ENCODE peak calls at places on chromosomes 3 and 15, in seven cellular contexts. One of them, this sample, is unnamed.

GRCh38 chr3:58624550-58624949 is 42.0 kb downstream of the FAM3D start:
- DNase-seq in mucosa of descending colon: no peak
- DNase-seq in kidney: no peak
- DNase-seq in fibroblast of lung: no peak
- DNase-seq in AG10803: no peak
- DNase-seq in ovary: no peak
- DNase-seq in Caco-2: no peak
- DNase-seq in this sample: no peak

GRCh38 chr3:132723024-132723462 is 834 bp upstream of the NPHP3 start:
- DNase-seq in mucosa of descending colon: no peak
- DNase-seq in AG10803: no peak
- DNase-seq in fibroblast of lung: no peak
- DNase-seq in ovary: no peak
- DNase-seq in kidney: no peak
- DNase-seq in Caco-2: no peak
- DNase-seq in this sample: no peak

GRCh38 chr15:58433597-58434333 is 2.0 kb downstream of the LIPC start:
- DNase-seq in Caco-2: no peak
- DNase-seq in ovary: no peak
- DNase-seq in AG10803: peak
- DNase-seq in mucosa of descending colon: no peak
- DNase-seq in fibroblast of lung: no peak
- DNase-seq in kidney: no peak
- DNase-seq in this sample: no peak

GRCh38 chr3:8575364-8576104 is 69.1 kb downstream of the SSUH2 start:
- DNase-seq in fibroblast of lung: peak
- DNase-seq in AG10803: no peak
- DNase-seq in kidney: no peak
- DNase-seq in mucosa of descending colon: no peak
- DNase-seq in Caco-2: no peak
- DNase-seq in ovary: no peak
- DNase-seq in this sample: no peak

GRCh38 chr3:40801276-40801675 is 276.5 kb downstream of the ZNF621 start:
- DNase-seq in AG10803: peak
- DNase-seq in fibroblast of lung: peak
- DNase-seq in mucosa of descending colon: no peak
- DNase-seq in Caco-2: no peak
- DNase-seq in kidney: no peak
- DNase-seq in ovary: no peak
- DNase-seq in this sample: no peak

GRCh38 chr3:107263269-107264021 is 113.8 kb upstream of the CCDC54 start:
- DNase-seq in AG10803: peak
- DNase-seq in ovary: peak
- DNase-seq in kidney: no peak
- DNase-seq in mucosa of descending colon: no peak
- DNase-seq in Caco-2: no peak
- DNase-seq in fibroblast of lung: peak
- DNase-seq in this sample: peak

GRCh38 chr15:99962006-99962561 is 228.8 kb upstream of the LYSMD4 start:
- DNase-seq in mucosa of descending colon: no peak
- DNase-seq in fibroblast of lung: no peak
- DNase-seq in AG10803: no peak
- DNase-seq in Caco-2: no peak
- DNase-seq in kidney: no peak
- DNase-seq in ovary: no peak
- DNase-seq in this sample: no peak

GRCh38 chr3:33115024-33115768 is 1.4 kb downstream of the CRTAP start:
- DNase-seq in ovary: peak
- DNase-seq in mucosa of descending colon: peak
- DNase-seq in Caco-2: no peak
- DNase-seq in fibroblast of lung: peak
- DNase-seq in kidney: peak
- DNase-seq in AG10803: peak
- DNase-seq in this sample: peak

GRCh38 chr3:149736180-149737100 is 15.8 kb downstream of the COMMD2 start:
- DNase-seq in AG10803: peak
- DNase-seq in mucosa of descending colon: no peak
- DNase-seq in kidney: no peak
- DNase-seq in fibroblast of lung: peak
- DNase-seq in Caco-2: no peak
- DNase-seq in ovary: no peak
- DNase-seq in this sample: peak

GRCh38 chr15:56036546-56037067 is 43.2 kb upstream of the NEDD4 start:
- DNase-seq in AG10803: no peak
- DNase-seq in ovary: no peak
- DNase-seq in fibroblast of lung: no peak
- DNase-seq in mucosa of descending colon: no peak
- DNase-seq in kidney: no peak
- DNase-seq in Caco-2: no peak
- DNase-seq in this sample: no peak

GRCh38 chr15:56032366-56032765 is 39.0 kb upstream of the NEDD4 start:
- DNase-seq in AG10803: no peak
- DNase-seq in mucosa of descending colon: no peak
- DNase-seq in ovary: no peak
- DNase-seq in Caco-2: no peak
- DNase-seq in fibroblast of lung: no peak
- DNase-seq in kidney: no peak
- DNase-seq in this sample: no peak

GRCh38 chr15:56031836-56032235 is 38.4 kb upstream of the NEDD4 start:
- DNase-seq in AG10803: no peak
- DNase-seq in ovary: no peak
- DNase-seq in Caco-2: no peak
- DNase-seq in kidney: no peak
- DNase-seq in mucosa of descending colon: no peak
- DNase-seq in fibroblast of lung: no peak
- DNase-seq in this sample: no peak

GRCh38 chr15:56035166-56035565 is 41.8 kb upstream of the NEDD4 start:
- DNase-seq in Caco-2: no peak
- DNase-seq in AG10803: no peak
- DNase-seq in fibroblast of lung: no peak
- DNase-seq in ovary: no peak
- DNase-seq in kidney: no peak
- DNase-seq in mucosa of descending colon: no peak
- DNase-seq in this sample: no peak

DNA sequence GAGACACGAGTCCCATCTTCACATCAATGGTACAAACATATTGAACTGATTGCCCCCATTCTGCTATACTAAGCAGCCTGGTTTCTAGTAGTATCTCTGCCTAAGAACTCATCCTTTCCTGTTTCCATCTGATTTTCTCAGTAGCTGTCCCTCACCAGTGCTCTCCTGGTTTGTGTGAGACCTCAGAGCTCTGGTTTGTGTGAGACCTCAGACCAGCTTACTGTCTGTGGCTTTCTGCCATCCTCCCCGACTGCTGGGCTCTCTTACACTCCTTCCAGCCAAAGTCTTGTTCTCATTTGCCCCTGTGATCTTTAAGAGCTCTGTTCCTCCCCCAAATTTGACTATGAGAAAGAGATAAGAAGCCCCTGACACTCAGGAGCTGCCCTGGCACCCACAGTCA is 41.1 kb upstream of the NEDD4 start:
- DNase-seq in AG10803: no peak
- DNase-seq in fibroblast of lung: no peak
- DNase-seq in ovary: no peak
- DNase-seq in Caco-2: no peak
- DNase-seq in kidney: no peak
- DNase-seq in mucosa of descending colon: no peak
- DNase-seq in this sample: no peak
- H3K4me3 ChIP-seq in AG10803: no peak
- H3K4me3 ChIP-seq in fibroblast of lung: no peak
- H3K4me3 ChIP-seq in ovary: no peak
- H3K4me3 ChIP-seq in Caco-2: no peak
- H3K4me3 ChIP-seq in kidney: no peak
- H3K4me3 ChIP-seq in mucosa of descending colon: no peak
- H3K4me3 ChIP-seq in this sample: no peak

GRCh38 chr3:119396870-119397269 is 66.5 kb downstream of the TMEM39A start:
- DNase-seq in AG10803: no peak
- DNase-seq in Caco-2: no peak
- DNase-seq in kidney: no peak
- DNase-seq in ovary: no peak
- DNase-seq in mucosa of descending colon: no peak
- DNase-seq in fibroblast of lung: no peak
- DNase-seq in this sample: no peak

GRCh38 chr3:119401502-119402440 is 61.6 kb downstream of the TMEM39A start:
- DNase-seq in mucosa of descending colon: no peak
- DNase-seq in Caco-2: no peak
- DNase-seq in ovary: no peak
- DNase-seq in kidney: no peak
- DNase-seq in fibroblast of lung: no peak
- DNase-seq in AG10803: no peak
- DNase-seq in this sample: no peak

GRCh38 chr3:119403201-119403600 is 60.2 kb downstream of the TMEM39A start:
- DNase-seq in mucosa of descending colon: no peak
- DNase-seq in kidney: no peak
- DNase-seq in Caco-2: no peak
- DNase-seq in ovary: no peak
- DNase-seq in fibroblast of lung: no peak
- DNase-seq in AG10803: no peak
- DNase-seq in this sample: no peak

GRCh38 chr3:119405315-119405714 is 58.1 kb downstream of the TMEM39A start:
- DNase-seq in kidney: no peak
- DNase-seq in fibroblast of lung: peak
- DNase-seq in Caco-2: no peak
- DNase-seq in mucosa of descending colon: no peak
- DNase-seq in AG10803: peak
- DNase-seq in ovary: no peak
- DNase-seq in this sample: no peak

GRCh38 chr3:119401069-119401468 is 62.3 kb downstream of the TMEM39A start:
- DNase-seq in AG10803: no peak
- DNase-seq in ovary: no peak
- DNase-seq in Caco-2: no peak
- DNase-seq in kidney: no peak
- DNase-seq in fibroblast of lung: no peak
- DNase-seq in mucosa of descending colon: no peak
- DNase-seq in this sample: no peak
- H3K4me3 ChIP-seq in AG10803: no peak
- H3K4me3 ChIP-seq in ovary: no peak
- H3K4me3 ChIP-seq in Caco-2: no peak
- H3K4me3 ChIP-seq in kidney: no peak
- H3K4me3 ChIP-seq in fibroblast of lung: no peak
- H3K4me3 ChIP-seq in mucosa of descending colon: no peak
- H3K4me3 ChIP-seq in this sample: no peak

DNA sequence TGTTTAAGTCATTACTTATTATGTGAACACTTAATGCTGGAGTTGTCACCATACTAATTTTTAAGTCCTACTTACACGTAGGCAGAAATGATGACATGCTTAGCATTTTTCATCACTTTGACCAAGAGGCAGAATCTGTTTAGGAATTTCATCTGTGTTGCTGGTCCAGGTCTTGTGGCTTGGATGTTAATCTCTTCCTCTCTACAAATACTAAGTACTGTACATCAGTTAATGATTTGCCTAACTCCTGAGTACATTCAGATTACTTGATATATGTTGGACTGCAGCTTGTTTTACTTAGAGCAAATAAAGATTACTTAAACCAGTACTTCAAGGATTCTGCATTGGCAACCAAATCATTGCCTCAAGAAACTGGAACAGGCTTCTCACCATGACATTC is 8.6 kb downstream of the SNRK start:
- DNase-seq in ovary: no peak
- DNase-seq in kidney: no peak
- DNase-seq in mucosa of descending colon: no peak
- DNase-seq in fibroblast of lung: peak
- DNase-seq in Caco-2: peak
- DNase-seq in AG10803: peak
- DNase-seq in this sample: no peak
- H3K4me3 ChIP-seq in ovary: no peak
- H3K4me3 ChIP-seq in kidney: no peak
- H3K4me3 ChIP-seq in mucosa of descending colon: no peak
- H3K4me3 ChIP-seq in fibroblast of lung: no peak
- H3K4me3 ChIP-seq in Caco-2: no peak
- H3K4me3 ChIP-seq in AG10803: no peak
- H3K4me3 ChIP-seq in this sample: no peak

DNA sequence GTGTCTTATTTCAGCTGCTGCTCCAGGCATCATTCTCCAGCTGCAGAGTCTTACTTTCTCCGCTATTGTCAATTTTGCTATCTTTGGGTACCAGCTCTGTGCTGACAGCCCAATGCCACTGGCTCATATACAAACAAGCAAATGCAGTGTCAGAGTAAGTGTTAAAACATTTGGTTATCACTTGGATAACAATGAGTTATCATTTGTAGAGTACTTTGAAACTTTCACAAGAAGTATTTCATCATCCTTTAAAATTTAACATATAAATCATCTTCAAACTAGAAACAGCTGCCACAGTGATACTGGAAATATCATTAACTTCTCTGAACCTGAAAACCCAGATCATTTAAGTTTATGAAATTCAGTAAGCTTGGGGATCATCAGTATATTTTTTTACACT is 13.8 kb downstream of the TSPAN3 start:
- DNase-seq in kidney: no peak
- DNase-seq in mucosa of descending colon: no peak
- DNase-seq in AG10803: peak
- DNase-seq in Caco-2: no peak
- DNase-seq in ovary: no peak
- DNase-seq in fibroblast of lung: no peak
- DNase-seq in this sample: no peak
- H3K4me3 ChIP-seq in kidney: no peak
- H3K4me3 ChIP-seq in mucosa of descending colon: no peak
- H3K4me3 ChIP-seq in AG10803: no peak
- H3K4me3 ChIP-seq in Caco-2: no peak
- H3K4me3 ChIP-seq in ovary: no peak
- H3K4me3 ChIP-seq in fibroblast of lung: no peak
- H3K4me3 ChIP-seq in this sample: no peak

GRCh38 chr3:4250064-4250463 is 53.1 kb upstream of the SETMAR start:
- DNase-seq in Caco-2: no peak
- DNase-seq in AG10803: no peak
- DNase-seq in fibroblast of lung: no peak
- DNase-seq in mucosa of descending colon: no peak
- DNase-seq in ovary: no peak
- DNase-seq in kidney: no peak
- DNase-seq in this sample: no peak
- H3K4me3 ChIP-seq in Caco-2: no peak
- H3K4me3 ChIP-seq in AG10803: no peak
- H3K4me3 ChIP-seq in fibroblast of lung: no peak
- H3K4me3 ChIP-seq in mucosa of descending colon: no peak
- H3K4me3 ChIP-seq in ovary: no peak
- H3K4me3 ChIP-seq in kidney: no peak
- H3K4me3 ChIP-seq in this sample: no peak